ENCODE peak calls at places on chromosomes 16 and 17, in four cellular contexts. G is breast epithelium; O is CD4-positive, alpha-beta T cell; F is GM12878. D is an unnamed sample.

GRCh38 chr17:17741346-17742023 is 60.2 kb downstream of the RAI1 start:
- DNase-seq in F (no peak), O (no peak), G (peak), D (no peak)

GRCh38 chr16:3574195-3574594 is 3.0 kb downstream of the NLRC3 start:
- DNase-seq in G (no peak), F (no peak), O (no peak), D (no peak)

GRCh38 chr17:64063766-64064224 is 43.4 kb upstream of the ICAM2 start:
- DNase-seq in G (no peak), F (no peak), O (peak), D (no peak)

GRCh38 chr17:66564992-66565465 is 262.6 kb downstream of the PRKCA start:
- DNase-seq in G (no peak), F (no peak), O (no peak), D (peak)

GRCh38 chr16:27378871-27379580 is 22.9 kb upstream of the IL21R start:
- DNase-seq in G (no peak), O (no peak), F (no peak), D (no peak)

GRCh38 chr17:21460358-21460757 is 84.2 kb downstream of the KCNJ12 start:
- DNase-seq in F (no peak), G (no peak), O (no peak), D (no peak)

GRCh38 chr17:48052956-48053757 is 5.0 kb downstream of the NFE2L1 start:
- DNase-seq in G (peak), F (no peak), O (no peak), D (no peak)

GRCh38 chr17:51165680-51166197 is 472 bp upstream of the NME2 start:
- DNase-seq in O (no peak), F (no peak), G (no peak), D (no peak)

GRCh38 chr17:48175692-48176450 is 68.3 kb downstream of the SNX11 start:
- DNase-seq in G (no peak), O (no peak), F (no peak), D (no peak)

DNA sequence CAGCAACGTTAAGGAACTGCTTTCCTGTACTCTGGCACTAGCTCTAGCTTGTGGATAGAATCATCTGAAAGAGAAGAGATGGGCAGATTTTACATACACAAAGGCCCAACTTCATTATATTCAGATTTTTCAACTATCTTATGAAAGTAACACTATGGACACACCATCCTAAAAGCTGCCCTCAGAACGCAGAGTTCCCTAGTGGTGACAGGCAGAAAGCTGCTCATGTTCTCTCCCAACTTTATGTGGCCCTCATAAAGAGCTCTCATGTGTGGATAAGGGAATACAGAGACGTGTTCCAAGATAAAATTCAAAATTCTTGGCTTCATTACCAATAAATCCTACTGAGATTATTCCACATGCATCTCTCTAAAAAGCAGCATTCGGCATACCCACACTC is 1.5 kb downstream of the CFAP20 start:
- DNase-seq in F (no peak), O (no peak), G (no peak), D (no peak)
- TF ChIP-seq CTCF in F (no peak), O (no peak), G (no peak), D (no peak)

GRCh38 chr16:85490971-85491771 is 122.0 kb upstream of the GSE1 start:
- DNase-seq in G (no peak), O (no peak), F (no peak), D (no peak)
- TF ChIP-seq CTCF in G (no peak), O (peak), F (peak), D (peak)

DNA sequence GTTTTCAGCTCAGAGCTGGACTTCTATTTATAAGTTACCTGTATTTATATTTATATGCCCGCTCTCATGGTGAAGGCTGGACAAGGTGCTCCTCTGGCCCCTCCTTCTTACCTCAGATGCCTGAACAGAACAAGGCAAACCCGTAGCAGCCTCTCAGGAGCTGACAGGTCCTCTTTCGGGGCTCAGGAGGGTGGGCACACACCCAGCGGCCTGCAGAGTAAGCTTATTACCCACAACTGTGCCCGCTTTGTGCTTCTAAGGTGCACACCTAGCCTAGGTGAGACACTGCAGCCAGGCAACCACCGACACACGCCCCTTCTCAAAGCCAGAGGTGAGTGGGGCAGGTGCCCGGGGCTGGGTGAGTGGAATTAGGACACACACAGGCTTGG is 5.3 kb downstream of the NKIRAS2 start:
- DNase-seq in G (no peak), O (no peak), F (no peak), D (no peak)
- TF ChIP-seq CTCF in G (no peak), O (peak), F (no peak), D (no peak)

GRCh38 chr16:73048292-73049050 is 543 bp upstream of the ZFHX3 start:
- DNase-seq in G (no peak), O (no peak), F (no peak), D (no peak)

GRCh38 chr16:73049051-73049910 is 1.4 kb upstream of the ZFHX3 start:
- DNase-seq in G (no peak), O (no peak), F (no peak), D (no peak)

GRCh38 chr16:73051903-73052302 is 4.0 kb upstream of the ZFHX3 start:
- DNase-seq in F (no peak), O (no peak), G (no peak), D (no peak)

GRCh38 chr16:73051216-73051615 is 3.3 kb upstream of the ZFHX3 start:
- DNase-seq in F (no peak), G (no peak), O (no peak), D (no peak)

GRCh38 chr16:73050115-73051099 is 2.5 kb upstream of the ZFHX3 start:
- DNase-seq in O (no peak), F (no peak), G (no peak), D (no peak)
- TF ChIP-seq CTCF in O (no peak), F (no peak), G (no peak), D (no peak)